ENCODE peak calls at places on chromosomes 5 and 9, in six cellular contexts. One of them, this sample, is unnamed.

GRCh38 chr9:976258-976804 is at the start of gene DMRT3:
- DNase-seq in adrenal gland: no peak
- DNase-seq in HCT116: no peak
- DNase-seq in breast epithelium: no peak
- DNase-seq in NB4: peak; percentile 36
- DNase-seq in GM12878: no peak
- DNase-seq in this sample: no peak

GRCh38 chr9:21688108-21689102 is 114.0 kb upstream of the MTAP start:
- DNase-seq in HCT116: no peak
- DNase-seq in breast epithelium: peak; percentile 68
- DNase-seq in adrenal gland: no peak
- DNase-seq in GM12878: no peak
- DNase-seq in NB4: no peak
- DNase-seq in this sample: no peak

GRCh38 chr5:176414704-176415103 is 1.6 kb downstream of the CLTB start:
- DNase-seq in adrenal gland: no peak
- DNase-seq in breast epithelium: no peak
- DNase-seq in NB4: no peak
- DNase-seq in GM12878: no peak
- DNase-seq in HCT116: no peak
- DNase-seq in this sample: peak; percentile 35

GRCh38 chr5:54531536-54531935 is 14.0 kb downstream of the SNX18 start:
- DNase-seq in GM12878: no peak
- DNase-seq in HCT116: no peak
- DNase-seq in NB4: no peak
- DNase-seq in breast epithelium: no peak
- DNase-seq in adrenal gland: no peak
- DNase-seq in this sample: no peak

GRCh38 chr5:29780401-29780800 is 1413.1 kb upstream of the CDH6 start:
- DNase-seq in NB4: no peak
- DNase-seq in GM12878: no peak
- DNase-seq in breast epithelium: no peak
- DNase-seq in adrenal gland: no peak
- DNase-seq in HCT116: no peak
- DNase-seq in this sample: no peak

GRCh38 chr9:112796485-112796884 is 45.9 kb downstream of the SNX30 start:
- DNase-seq in breast epithelium: no peak
- DNase-seq in NB4: no peak
- DNase-seq in adrenal gland: no peak
- DNase-seq in HCT116: no peak
- DNase-seq in GM12878: no peak
- DNase-seq in this sample: no peak

GRCh38 chr5:6088706-6089105 is 289.6 kb downstream of the MED10 start:
- DNase-seq in adrenal gland: no peak
- DNase-seq in HCT116: no peak
- DNase-seq in NB4: peak; percentile 3
- DNase-seq in breast epithelium: no peak
- DNase-seq in GM12878: no peak
- DNase-seq in this sample: no peak

GRCh38 chr5:90020575-90021535 is 388.7 kb downstream of the CETN3 start:
- DNase-seq in GM12878: peak; percentile 87
- DNase-seq in adrenal gland: no peak
- DNase-seq in NB4: peak; percentile 7
- DNase-seq in breast epithelium: no peak
- DNase-seq in HCT116: peak; percentile 51
- DNase-seq in this sample: no peak

GRCh38 chr5:79399046-79399445 is 114.9 kb downstream of the HOMER1 start:
- DNase-seq in NB4: no peak
- DNase-seq in adrenal gland: no peak
- DNase-seq in HCT116: no peak
- DNase-seq in GM12878: no peak
- DNase-seq in breast epithelium: no peak
- DNase-seq in this sample: no peak

GRCh38 chr5:76351176-76351575 is 51.9 kb upstream of the IQGAP2 start:
- DNase-seq in GM12878: no peak
- DNase-seq in adrenal gland: no peak
- DNase-seq in breast epithelium: no peak
- DNase-seq in HCT116: no peak
- DNase-seq in NB4: no peak
- DNase-seq in this sample: no peak

GRCh38 chr5:140401362-140402257 is at the start of gene ANKHD1:
- DNase-seq in NB4: peak; percentile 100
- DNase-seq in breast epithelium: peak; percentile 100
- DNase-seq in GM12878: peak; percentile 100
- DNase-seq in HCT116: peak; percentile 100
- DNase-seq in adrenal gland: peak; percentile 99
- DNase-seq in this sample: peak; percentile 100
- TF ChIP-seq POLR2A in NB4: peak; percentile 79
- TF ChIP-seq POLR2A in breast epithelium: peak; percentile 92
- TF ChIP-seq POLR2A in GM12878: peak; percentile 97
- TF ChIP-seq POLR2A in HCT116: peak; percentile 40
- TF ChIP-seq POLR2A in adrenal gland: peak; percentile 100
- TF ChIP-seq POLR2A in this sample: peak; percentile 93

GRCh38 chr9:133375116-133375723 is 640 bp downstream of the SURF4 start:
- DNase-seq in NB4: peak; percentile 64
- DNase-seq in adrenal gland: no peak
- DNase-seq in breast epithelium: no peak
- DNase-seq in HCT116: no peak
- DNase-seq in GM12878: no peak
- DNase-seq in this sample: peak; percentile 57
- TF ChIP-seq POLR2A in NB4: no peak
- TF ChIP-seq POLR2A in adrenal gland: peak; percentile 15
- TF ChIP-seq POLR2A in breast epithelium: no peak
- TF ChIP-seq POLR2A in HCT116: no peak
- TF ChIP-seq POLR2A in GM12878: no peak
- TF ChIP-seq POLR2A in this sample: no peak

GRCh38 chr5:150410524-150411244 is 2.0 kb downstream of the CD74 start:
- DNase-seq in GM12878: peak; percentile 71
- DNase-seq in HCT116: peak; percentile 49
- DNase-seq in breast epithelium: peak; percentile 70
- DNase-seq in NB4: peak; percentile 96
- DNase-seq in adrenal gland: peak; percentile 72
- DNase-seq in this sample: peak; percentile 55

GRCh38 chr5:150412319-150413175 is at the start of gene CD74:
- DNase-seq in adrenal gland: peak; percentile 87
- DNase-seq in NB4: peak; percentile 51
- DNase-seq in breast epithelium: peak; percentile 90
- DNase-seq in GM12878: peak; percentile 97
- DNase-seq in HCT116: no peak
- DNase-seq in this sample: peak; percentile 55

GRCh38 chr5:150411245-150411979 is 1.3 kb downstream of the CD74 start:
- DNase-seq in GM12878: no peak
- DNase-seq in NB4: peak; percentile 22
- DNase-seq in breast epithelium: no peak
- DNase-seq in HCT116: no peak
- DNase-seq in adrenal gland: peak; percentile 61
- DNase-seq in this sample: peak; percentile 31

GRCh38 chr5:150407097-150407720 is 5.5 kb downstream of the CD74 start:
- DNase-seq in breast epithelium: no peak
- DNase-seq in NB4: no peak
- DNase-seq in adrenal gland: no peak
- DNase-seq in GM12878: no peak
- DNase-seq in HCT116: no peak
- DNase-seq in this sample: no peak

GRCh38 chr5:150409638-150410523 is 2.8 kb downstream of the CD74 start:
- DNase-seq in adrenal gland: peak; percentile 86
- DNase-seq in breast epithelium: peak; percentile 86
- DNase-seq in GM12878: peak; percentile 84
- DNase-seq in HCT116: peak; percentile 81
- DNase-seq in NB4: peak; percentile 85
- DNase-seq in this sample: peak; percentile 60
- TF ChIP-seq POLR2A in adrenal gland: no peak
- TF ChIP-seq POLR2A in breast epithelium: no peak
- TF ChIP-seq POLR2A in GM12878: peak; percentile 89
- TF ChIP-seq POLR2A in HCT116: no peak
- TF ChIP-seq POLR2A in NB4: no peak
- TF ChIP-seq POLR2A in this sample: no peak

DNA sequence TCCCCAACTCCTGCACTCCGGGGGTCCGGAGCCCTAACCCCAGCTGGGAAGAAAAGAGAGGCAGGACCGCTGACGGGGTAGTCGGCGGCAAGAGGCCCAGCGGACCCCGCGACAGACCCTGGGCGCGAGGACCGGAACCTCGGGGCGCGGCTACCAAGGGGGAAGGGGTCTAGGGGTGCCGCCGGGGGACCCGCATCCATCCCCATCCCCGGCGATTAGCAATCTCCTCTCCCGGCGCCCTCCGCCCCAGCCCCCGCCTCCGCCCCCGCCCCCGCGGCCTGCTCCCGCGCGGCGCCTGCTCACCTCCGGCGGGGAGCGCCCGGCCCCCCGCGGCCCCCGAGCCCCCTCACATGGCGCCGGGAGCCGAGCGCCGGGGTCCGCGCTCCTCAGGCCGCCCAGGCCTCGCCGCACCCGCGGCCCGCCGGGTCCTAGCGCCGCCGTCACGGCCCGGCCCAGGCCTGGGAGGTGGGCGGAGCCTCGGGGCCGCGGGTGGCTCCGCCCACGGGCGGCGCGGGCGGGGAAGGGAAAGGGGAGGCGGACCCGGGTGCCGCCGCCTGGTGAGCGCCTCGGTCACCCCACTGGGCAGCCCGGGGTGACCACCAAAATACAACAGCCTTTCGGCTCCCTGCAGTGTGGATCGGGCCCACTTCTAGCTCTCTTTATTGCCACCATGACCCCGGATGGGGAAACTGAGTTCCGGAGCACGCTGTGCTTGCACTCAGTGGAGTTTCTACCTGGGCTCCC is at the start of gene ST6GALNAC6:
- DNase-seq in NB4: peak; percentile 76
- DNase-seq in GM12878: no peak
- DNase-seq in adrenal gland: peak; percentile 80
- DNase-seq in breast epithelium: no peak
- DNase-seq in HCT116: no peak
- DNase-seq in this sample: peak; percentile 85
- TF ChIP-seq POLR2A in NB4: peak; percentile 53
- TF ChIP-seq POLR2A in GM12878: peak; percentile 55
- TF ChIP-seq POLR2A in adrenal gland: peak; percentile 32
- TF ChIP-seq POLR2A in breast epithelium: no peak
- TF ChIP-seq POLR2A in HCT116: no peak
- TF ChIP-seq POLR2A in this sample: peak; percentile 52

GRCh38 chr5:117973785-117974184 is 1014.6 kb downstream of the DTWD2 start:
- DNase-seq in breast epithelium: no peak
- DNase-seq in NB4: no peak
- DNase-seq in GM12878: no peak
- DNase-seq in HCT116: no peak
- DNase-seq in adrenal gland: no peak
- DNase-seq in this sample: no peak
- TF ChIP-seq POLR2A in breast epithelium: no peak
- TF ChIP-seq POLR2A in NB4: no peak
- TF ChIP-seq POLR2A in GM12878: no peak
- TF ChIP-seq POLR2A in HCT116: no peak
- TF ChIP-seq POLR2A in adrenal gland: no peak
- TF ChIP-seq POLR2A in this sample: no peak

GRCh38 chr9:123334639-123335038 is 21.4 kb upstream of the CRB2 start:
- DNase-seq in GM12878: no peak
- DNase-seq in HCT116: no peak
- DNase-seq in adrenal gland: no peak
- DNase-seq in NB4: no peak
- DNase-seq in breast epithelium: no peak
- DNase-seq in this sample: no peak

GRCh38 chr9:123336455-123336854 is 19.5 kb upstream of the CRB2 start:
- DNase-seq in adrenal gland: no peak
- DNase-seq in GM12878: no peak
- DNase-seq in HCT116: no peak
- DNase-seq in breast epithelium: no peak
- DNase-seq in NB4: no peak
- DNase-seq in this sample: peak; percentile 69

GRCh38 chr9:123335986-123336329 is 20.0 kb upstream of the CRB2 start:
- DNase-seq in NB4: no peak
- DNase-seq in breast epithelium: no peak
- DNase-seq in HCT116: no peak
- DNase-seq in GM12878: no peak
- DNase-seq in adrenal gland: no peak
- DNase-seq in this sample: no peak

GRCh38 chr9:123336959-123337358 is 19.0 kb upstream of the CRB2 start:
- DNase-seq in GM12878: no peak
- DNase-seq in HCT116: no peak
- DNase-seq in adrenal gland: no peak
- DNase-seq in NB4: no peak
- DNase-seq in breast epithelium: no peak
- DNase-seq in this sample: no peak

GRCh38 chr9:123335227-123335985 is 20.6 kb upstream of the CRB2 start:
- DNase-seq in GM12878: no peak
- DNase-seq in NB4: no peak
- DNase-seq in breast epithelium: no peak
- DNase-seq in HCT116: no peak
- DNase-seq in adrenal gland: no peak
- DNase-seq in this sample: peak; percentile 73
- TF ChIP-seq POLR2A in GM12878: no peak
- TF ChIP-seq POLR2A in NB4: no peak
- TF ChIP-seq POLR2A in breast epithelium: no peak
- TF ChIP-seq POLR2A in HCT116: no peak
- TF ChIP-seq POLR2A in adrenal gland: no peak
- TF ChIP-seq POLR2A in this sample: no peak

GRCh38 chr9:19048966-19049871 is at the start of gene RRAGA:
- DNase-seq in adrenal gland: peak; percentile 94
- DNase-seq in HCT116: peak; percentile 89
- DNase-seq in GM12878: peak; percentile 90
- DNase-seq in NB4: peak; percentile 100
- DNase-seq in breast epithelium: peak; percentile 89
- DNase-seq in this sample: peak; percentile 98
- TF ChIP-seq POLR2A in adrenal gland: peak; percentile 93
- TF ChIP-seq POLR2A in HCT116: peak; percentile 56
- TF ChIP-seq POLR2A in GM12878: peak; percentile 95
- TF ChIP-seq POLR2A in NB4: peak; percentile 92
- TF ChIP-seq POLR2A in breast epithelium: no peak
- TF ChIP-seq POLR2A in this sample: peak; percentile 99